ENCODE peak calls at places on chromosomes 6 and 20, in six cellular contexts. M is endothelial cell, V is AG04450, A is foreskin fibroblast, D is lower leg skin, I is nephron progenitor cell. Y is an unnamed sample.

GRCh38 chr6:44701637-44702101 is 314.2 kb downstream of the CDC5L start:
- DNase-seq in M (no peak), V (no peak), A (no peak), D (no peak), I (no peak), Y (no peak)

GRCh38 chr6:14622135-14622534 is 504.6 kb downstream of the CD83 start:
- DNase-seq in M (no peak), V (no peak), A (no peak), D (no peak), I (no peak), Y (no peak)

GRCh38 chr6:125791151-125791819 is 525 bp downstream of the NCOA7 start:
- DNase-seq in M (no peak), V (no peak), A (no peak), D (no peak), I (no peak), Y (peak)

GRCh38 chr6:30727920-30728605 is 7.9 kb downstream of the TUBB start:
- DNase-seq in M (no peak), V (no peak), A (no peak), D (no peak), I (no peak), Y (no peak)

GRCh38 chr20:45010399-45010828 is 44.1 kb downstream of the STK4 start:
- DNase-seq in M (no peak), V (peak), A (peak), D (no peak), I (no peak), Y (no peak)

GRCh38 chr6:144999127-144999526 is 714.0 kb downstream of the UTRN start:
- DNase-seq in M (no peak), V (no peak), A (no peak), D (no peak), I (no peak), Y (no peak)

GRCh38 chr6:404685-405423 is 13.3 kb downstream of the IRF4 start:
- DNase-seq in M (no peak), V (no peak), A (no peak), D (no peak), I (no peak), Y (no peak)

GRCh38 chr6:1039191-1039590 is 272.7 kb upstream of the FOXQ1 start:
- DNase-seq in M (no peak), V (no peak), A (no peak), D (peak), I (no peak), Y (peak)

GRCh38 chr6:154653853-154654252 is 79.4 kb upstream of the SCAF8 start:
- DNase-seq in M (peak), V (no peak), A (peak), D (no peak), I (no peak), Y (peak)

GRCh38 chr6:139028242-139028657 is 295 bp upstream of the ABRACL start:
- DNase-seq in M (no peak), V (no peak), A (no peak), D (no peak), I (no peak), Y (no peak)

GRCh38 chr6:5081955-5082354 is 3.2 kb upstream of the PPP1R3G start:
- DNase-seq in M (no peak), V (no peak), A (no peak), D (no peak), I (no peak), Y (no peak)

GRCh38 chr6:106258726-106259125 is 66.8 kb downstream of the ATG5 start:
- DNase-seq in M (no peak), V (no peak), A (no peak), D (no peak), I (no peak), Y (no peak)

GRCh38 chr6:148559848-148560433 is 186.9 kb upstream of the UST start:
- DNase-seq in M (peak), V (peak), A (peak), D (peak), I (peak), Y (peak)

GRCh38 chr6:90610671-90611542 is 24.0 kb upstream of the MAP3K7 start:
- DNase-seq in M (peak), V (no peak), A (no peak), D (peak), I (peak), Y (peak)

GRCh38 chr6:6004147-6004995 is 2.4 kb downstream of the NRN1 start:
- DNase-seq in M (no peak), V (no peak), A (no peak), D (no peak), I (peak), Y (no peak)

GRCh38 chr6:161169690-161170089 is 104.2 kb downstream of the AGPAT4 start:
- DNase-seq in M (no peak), V (no peak), A (peak), D (no peak), I (no peak), Y (no peak)

GRCh38 chr6:108164815-108165706 is 761 bp upstream of the NR2E1 start:
- DNase-seq in M (no peak), V (no peak), A (no peak), D (no peak), I (peak), Y (no peak)

GRCh38 chr6:123744840-123745239 is 58.8 kb upstream of the NKAIN2 start:
- DNase-seq in M (no peak), V (no peak), A (no peak), D (no peak), I (no peak), Y (no peak)

GRCh38 chr6:45557454-45557853 is 179.7 kb upstream of the SUPT3H start:
- DNase-seq in M (no peak), V (no peak), A (no peak), D (no peak), I (no peak), Y (no peak)

GRCh38 chr6:139982652-139983051 is 608.2 kb upstream of the CITED2 start:
- DNase-seq in M (no peak), V (no peak), A (peak), D (no peak), I (no peak), Y (no peak)

GRCh38 chr6:36596359-36596758 is 2.2 kb downstream of the SRSF3 start:
- DNase-seq in M (no peak), V (no peak), A (no peak), D (peak), I (no peak), Y (no peak)

GRCh38 chr6:30760537-30760936 is 16.2 kb upstream of the IER3 start:
- DNase-seq in M (no peak), V (no peak), A (no peak), D (no peak), I (no peak), Y (no peak)

GRCh38 chr6:44404022-44404714 is 16.7 kb downstream of the CDC5L start:
- DNase-seq in M (no peak), V (no peak), A (no peak), D (no peak), I (no peak), Y (no peak)

GRCh38 chr6:21992178-21992967 is 304.5 kb downstream of the PRL start:
- DNase-seq in M (no peak), V (no peak), A (peak), D (no peak), I (no peak), Y (no peak)

GRCh38 chr20:48098099-48098498 is 312.8 kb upstream of the SULF2 start:
- DNase-seq in M (no peak), V (no peak), A (no peak), D (peak), I (no peak), Y (peak)

GRCh38 chr20:49478754-49479689 is 3.4 kb downstream of the KCNB1 start:
- DNase-seq in M (no peak), V (no peak), A (no peak), D (no peak), I (no peak), Y (no peak)

GRCh38 chr6:96923400-96923799 is 1.1 kb upstream of the KLHL32 start:
- DNase-seq in M (no peak), V (no peak), A (no peak), D (no peak), I (no peak), Y (no peak)

GRCh38 chr20:55888655-55889054 is 116.7 kb downstream of the CBLN4 start:
- DNase-seq in M (no peak), V (no peak), A (no peak), D (no peak), I (no peak), Y (no peak)

GRCh38 chr6:106106276-106107042 is 20.3 kb downstream of the PRDM1 start:
- DNase-seq in M (no peak), V (no peak), A (no peak), D (peak), I (no peak), Y (no peak)

GRCh38 chr6:41901882-41902519 is 6.8 kb upstream of the USP49 start:
- DNase-seq in M (peak), V (no peak), A (no peak), D (no peak), I (no peak), Y (peak)
- TF ChIP-seq CTCF in M (peak), V (peak), A (no peak), D (no peak), I (peak), Y (no peak)

GRCh38 chr6:93721386-93722048 is 302.2 kb upstream of the EPHA7 start:
- DNase-seq in M (peak), V (no peak), A (peak), D (no peak), I (peak), Y (no peak)
- TF ChIP-seq CTCF in M (peak), V (no peak), A (peak), D (no peak), I (peak), Y (no peak)

GRCh38 chr6:83613378-83613777 is 95.5 kb downstream of the SNAP91 start:
- DNase-seq in M (no peak), V (no peak), A (no peak), D (no peak), I (no peak), Y (no peak)

GRCh38 chr6:83615025-83615999 is 93.6 kb downstream of the SNAP91 start:
- DNase-seq in M (peak), V (peak), A (peak), D (no peak), I (no peak), Y (peak)
- TF ChIP-seq CTCF in M (peak), V (peak), A (peak), D (no peak), I (peak), Y (peak)

GRCh38 chr6:159633196-159633595 is 59.8 kb downstream of the SOD2 start:
- DNase-seq in M (peak), V (no peak), A (no peak), D (no peak), I (peak), Y (peak)
- TF ChIP-seq CTCF in M (no peak), V (peak), A (peak), D (no peak), I (no peak), Y (peak)

GRCh38 chr20:63578224-63579016 is 4.4 kb upstream of the HELZ2 start:
- DNase-seq in M (no peak), V (no peak), A (no peak), D (no peak), I (no peak), Y (no peak)
- TF ChIP-seq CTCF in M (no peak), V (no peak), A (no peak), D (no peak), I (no peak), Y (peak)

DNA sequence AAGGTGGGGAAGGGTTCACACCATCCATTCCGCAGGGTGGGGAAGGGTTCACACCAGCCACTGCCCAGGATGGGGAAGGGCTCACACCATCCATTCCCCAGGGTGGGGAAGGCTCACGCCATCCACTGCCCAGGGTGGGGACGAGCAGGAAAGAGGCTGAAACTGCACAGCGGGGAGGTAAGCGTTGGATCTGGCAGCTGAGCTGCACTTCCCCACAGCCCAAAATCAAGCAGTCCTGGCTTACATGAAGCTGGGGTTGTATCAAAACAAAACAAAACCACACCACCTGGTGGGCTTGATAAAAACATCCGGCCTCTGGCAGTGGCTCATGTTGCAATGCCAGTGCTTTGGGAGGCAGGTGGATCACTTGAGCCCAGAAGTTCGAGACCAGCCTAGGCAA is 268.5 kb downstream of the TAF4 start:
- DNase-seq in M (no peak), V (no peak), A (no peak), D (no peak), I (no peak), Y (no peak)
- TF ChIP-seq CTCF in M (no peak), V (no peak), A (no peak), D (no peak), I (no peak), Y (no peak)

GRCh38 chr6:73204252-73204651 is 21.0 kb downstream of the KHDC1L start:
- DNase-seq in M (no peak), V (no peak), A (no peak), D (no peak), I (no peak), Y (no peak)
- TF ChIP-seq CTCF in M (no peak), V (no peak), A (no peak), D (no peak), I (no peak), Y (no peak)

DNA sequence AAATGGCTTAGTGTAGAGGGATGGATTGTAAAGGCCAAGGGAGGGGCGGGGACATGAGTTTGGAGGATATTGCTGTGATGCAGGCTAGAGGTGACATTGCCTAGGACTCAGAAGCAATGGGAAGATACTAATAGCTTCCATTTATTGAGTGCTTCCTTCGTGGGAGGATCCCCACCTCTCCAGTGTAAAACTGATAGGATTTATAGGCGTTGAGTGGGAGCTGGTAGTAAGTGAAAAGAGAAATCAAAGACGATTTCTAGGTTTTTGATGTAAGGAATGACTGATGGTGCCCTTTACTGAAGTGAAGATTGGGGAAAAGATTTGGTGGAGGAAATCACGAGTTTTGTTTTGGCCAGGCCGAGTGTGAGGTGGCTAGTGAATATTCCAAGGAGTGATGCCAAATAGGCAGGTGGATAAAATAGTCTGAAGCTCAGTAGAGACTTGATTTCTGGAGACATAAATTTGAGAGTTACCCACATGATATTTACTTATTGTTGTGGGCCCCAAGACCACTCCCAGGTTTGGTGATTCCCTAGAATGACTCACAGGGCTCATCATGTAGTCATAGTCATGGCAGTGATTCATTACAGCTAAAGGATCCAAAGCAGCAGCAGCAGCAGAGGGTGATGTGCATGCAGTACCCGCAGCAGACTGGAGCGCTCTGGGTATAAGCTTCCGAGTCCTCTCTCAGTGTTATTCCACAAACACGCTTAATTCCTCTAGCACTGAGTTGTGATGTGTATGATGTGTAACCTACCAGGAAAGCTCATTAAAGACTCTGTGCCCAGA is 10.2 kb downstream of the RPRD1B start:
- DNase-seq in M (no peak), V (no peak), A (peak), D (no peak), I (no peak), Y (no peak)
- TF ChIP-seq CTCF in M (no peak), V (no peak), A (no peak), D (no peak), I (no peak), Y (no peak)

GRCh38 chr6:72246926-72247325 is 360.6 kb downstream of the RIMS1 start:
- DNase-seq in M (no peak), V (no peak), A (no peak), D (no peak), I (no peak), Y (peak)

GRCh38 chr6:72245565-72245964 is 359.2 kb downstream of the RIMS1 start:
- DNase-seq in M (no peak), V (no peak), A (no peak), D (no peak), I (no peak), Y (no peak)

GRCh38 chr6:72248621-72249020 is 362.3 kb downstream of the RIMS1 start:
- DNase-seq in M (no peak), V (no peak), A (no peak), D (no peak), I (no peak), Y (no peak)

DNA sequence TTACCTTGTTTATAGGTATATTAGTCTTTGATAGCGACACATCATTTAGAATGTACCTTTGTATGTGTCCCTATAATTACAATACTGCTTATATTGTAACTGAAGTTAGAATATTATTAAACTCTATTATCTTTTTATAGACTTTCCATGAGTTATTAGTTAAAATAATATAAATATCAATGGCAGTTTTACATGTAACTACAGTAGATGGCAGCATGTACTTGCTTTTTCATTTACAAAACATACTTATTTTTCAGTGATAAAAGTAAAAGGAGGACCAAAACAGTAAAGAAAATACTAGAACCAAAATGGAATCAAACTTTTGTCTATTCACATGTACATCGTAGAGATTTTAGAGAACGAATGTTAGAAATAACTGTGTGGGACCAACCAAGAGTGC is 364.3 kb downstream of the RIMS1 start:
- DNase-seq in M (no peak), V (no peak), A (no peak), D (no peak), I (no peak), Y (no peak)
- TF ChIP-seq CTCF in M (no peak), V (no peak), A (no peak), D (no peak), I (no peak), Y (no peak)

Y was measured in Calu3.